ENCODE peak calls at places on chromosomes 5 and 9, in nine cellular contexts. H is IMR-90; D is mammary epithelial cell; R is epithelial cell of prostate; V is Peyer's patch; M is tibial nerve; U is aorta; X is CD8-positive, alpha-beta T cell; K is astrocyte. B is an unnamed sample.
A peak's percentile ranks its signal among the peaks of the same experiment; 100 is the strongest.

GRCh38 chr9:133148351-133149129 is 15.2 kb downstream of the GBGT1 start:
- DNase-seq in V (peak; percentile 67), D (peak; percentile 64), U (peak; percentile 77), R (no peak), H (peak; percentile 38), M (no peak), X (peak; percentile 79), K (no peak), B (peak; percentile 71)

GRCh38 chr5:57243286-57244137 is 69.7 kb downstream of the GPBP1 start:
- DNase-seq in M (no peak), R (no peak), U (no peak), X (no peak), H (no peak), K (no peak), V (no peak), D (no peak), B (no peak)

GRCh38 chr5:36878421-36879088 is 2.0 kb downstream of the NIPBL start:
- DNase-seq in U (no peak), K (peak; percentile 59), H (peak; percentile 57), M (no peak), D (peak; percentile 56), V (no peak), X (no peak), R (no peak), B (peak; percentile 46)

GRCh38 chr9:19020886-19021285 is 12.1 kb downstream of the SAXO1 start:
- DNase-seq in X (no peak), U (no peak), R (no peak), D (no peak), V (no peak), H (no peak), M (no peak), K (no peak), B (no peak)

GRCh38 chr5:108521841-108522506 is 140.1 kb upstream of the FBXL17 start:
- DNase-seq in H (peak; percentile 72), K (peak; percentile 25), M (no peak), X (no peak), U (no peak), V (no peak), D (peak; percentile 48), R (no peak), B (peak; percentile 61)

GRCh38 chr5:72884911-72885310 is 68.5 kb downstream of the TNPO1 start:
- DNase-seq in U (no peak), D (no peak), R (no peak), H (no peak), M (no peak), V (no peak), X (no peak), K (no peak), B (no peak)

GRCh38 chr9:126522957-126523356 is 90.8 kb upstream of the LMX1B start:
- DNase-seq in V (no peak), X (no peak), H (no peak), U (no peak), D (no peak), R (no peak), M (no peak), K (no peak), B (no peak)

GRCh38 chr5:10291736-10292135 is 16.0 kb downstream of the CMBL start:
- DNase-seq in H (no peak), V (no peak), M (no peak), R (no peak), X (no peak), U (no peak), K (no peak), D (no peak), B (no peak)

GRCh38 chr5:16935271-16936149 is 578 bp downstream of the MYO10 start:
- DNase-seq in R (peak; percentile 57), V (no peak), D (peak; percentile 90), X (no peak), M (peak; percentile 21), H (no peak), K (no peak), U (peak; percentile 69), B (peak; percentile 89)

GRCh38 chr5:34849253-34849652 is 10.3 kb downstream of the TTC23L start:
- DNase-seq in U (no peak), X (no peak), V (no peak), K (no peak), D (no peak), M (no peak), H (no peak), R (no peak), B (no peak)

GRCh38 chr5:109706065-109706464 is 16.3 kb downstream of the MAN2A1 start:
- DNase-seq in H (no peak), X (no peak), R (no peak), K (no peak), V (no peak), M (no peak), D (no peak), U (no peak), B (no peak)

GRCh38 chr5:43711496-43711895 is 108.5 kb downstream of the NNT start:
- DNase-seq in K (peak; percentile 66), H (peak; percentile 47), U (no peak), V (no peak), D (peak; percentile 5), R (no peak), M (no peak), X (no peak), B (peak; percentile 31)

GRCh38 chr9:106581973-106582372 is 281.0 kb upstream of the ZNF462 start:
- DNase-seq in H (no peak), M (no peak), K (no peak), X (no peak), R (no peak), D (no peak), U (no peak), V (no peak), B (no peak)

GRCh38 chr5:60842859-60843692 is 993 bp downstream of the ELOVL7 start:
- DNase-seq in K (no peak), U (no peak), R (no peak), H (no peak), D (peak; percentile 58), V (no peak), M (no peak), X (no peak), B (peak; percentile 51)

GRCh38 chr5:145243016-145243415 is 592.1 kb downstream of the PRELID2 start:
- DNase-seq in V (no peak), H (no peak), K (no peak), R (no peak), D (no peak), U (no peak), M (no peak), X (no peak), B (no peak)

GRCh38 chr5:73067213-73067612 is 53.2 kb upstream of the TMEM171 start:
- DNase-seq in R (no peak), K (peak; percentile 10), D (peak; percentile 3), X (no peak), H (peak; percentile 11), U (no peak), V (no peak), M (no peak), B (no peak)

GRCh38 chr5:121987685-121988073 is 25.9 kb downstream of the SRFBP1 start:
- DNase-seq in H (peak; percentile 63), U (no peak), X (no peak), D (no peak), K (no peak), R (no peak), V (no peak), M (no peak), B (no peak)
- H3K27ac ChIP-seq in H (no peak overlapping the region), U (no peak overlapping the region), X (no peak overlapping the region), D (no peak overlapping the region), K (no peak overlapping the region), R (no peak overlapping the region), V (no peak overlapping the region), M (no peak overlapping the region), B (no peak overlapping the region)

GRCh38 chr9:97553141-97553540 is 51.7 kb downstream of the TMOD1 start:
- DNase-seq in D (no peak), H (no peak), R (no peak), U (no peak), V (no peak), X (no peak), M (no peak), K (no peak), B (no peak)

GRCh38 chr9:97556036-97556720 is 54.7 kb downstream of the TMOD1 start:
- DNase-seq in V (no peak), H (no peak), D (no peak), U (no peak), R (no peak), K (no peak), M (no peak), X (no peak), B (no peak)

GRCh38 chr9:97553841-97554240 is 52.4 kb downstream of the TMOD1 start:
- DNase-seq in U (no peak), V (no peak), D (no peak), K (no peak), H (no peak), M (no peak), X (no peak), R (no peak), B (no peak)

GRCh38 chr9:97555164-97555563 is 53.7 kb downstream of the TMOD1 start:
- DNase-seq in D (no peak), H (peak; percentile 13), V (no peak), K (peak; percentile 7), X (no peak), M (peak; percentile 74), R (no peak), U (peak; percentile 82), B (no peak)

DNA sequence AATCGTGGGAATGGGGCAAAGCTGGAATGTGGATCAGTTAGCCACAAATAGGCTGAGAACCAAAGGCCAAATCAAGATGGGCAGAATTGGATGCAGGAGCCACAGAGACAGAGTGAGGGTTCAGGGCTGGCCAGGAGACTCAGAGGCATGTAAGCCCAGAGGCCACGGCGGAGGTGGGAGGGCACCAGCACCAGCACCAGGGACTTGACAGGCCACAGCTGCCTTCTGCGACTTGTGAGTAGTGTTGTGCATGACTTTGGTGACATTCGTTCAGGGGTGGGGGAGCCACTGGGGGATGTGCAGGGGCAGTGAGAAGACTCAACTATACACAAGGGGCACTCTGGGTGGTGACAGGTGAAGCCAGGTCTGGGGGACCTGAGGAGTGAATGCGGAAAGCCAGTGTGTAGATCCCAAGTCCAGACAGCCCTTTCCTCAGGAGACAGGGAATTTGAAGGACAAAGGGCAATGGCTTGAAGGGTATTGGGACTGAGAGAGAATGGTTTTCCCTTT is 53.2 kb downstream of the TMOD1 start:
- DNase-seq in R (no peak), V (no peak), K (no peak), M (no peak), D (no peak), X (no peak), U (no peak), H (no peak), B (no peak)
- H3K27ac ChIP-seq in R (no peak overlapping the region), V (no peak overlapping the region), K (no peak overlapping the region), M (peak overlapping the region; percentile 67), D (no peak overlapping the region), X (no peak overlapping the region), U (peak overlapping the region; percentile 38), H (no peak overlapping the region), B (no peak overlapping the region)

GRCh38 chr5:173316463-173317020 is 11.7 kb downstream of the STC2 start:
- DNase-seq in V (no peak), X (no peak), M (no peak), K (no peak), U (no peak), H (no peak), R (no peak), D (no peak), B (no peak)
- H3K27ac ChIP-seq in V (no peak overlapping the region), X (no peak overlapping the region), M (no peak overlapping the region), K (peak overlapping the region; percentile 42), U (no peak overlapping the region), H (peak overlapping the region; percentile 59), R (peak overlapping the region; percentile 34), D (no peak overlapping the region), B (no peak overlapping the region)

DNA sequence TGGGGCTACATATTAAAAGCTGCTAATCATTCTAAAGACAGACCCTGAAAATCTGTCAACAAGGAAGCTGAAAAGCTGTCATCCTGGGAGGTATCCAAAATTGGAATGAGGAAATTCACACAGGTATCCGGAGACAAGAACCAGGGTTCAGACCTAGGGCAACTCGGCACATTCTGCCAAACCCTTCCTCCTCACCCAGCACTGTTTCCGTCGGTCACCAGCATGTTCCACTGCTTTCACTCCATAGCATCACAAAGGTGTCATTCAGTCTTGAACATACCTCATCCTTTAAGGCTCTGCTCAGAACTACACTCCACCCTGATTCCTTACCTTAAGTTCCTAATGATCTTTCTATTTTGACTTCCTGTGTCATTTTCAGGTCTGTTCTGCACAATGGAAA is 153.1 kb upstream of the RASA1 start:
- DNase-seq in H (no peak), V (no peak), K (no peak), R (no peak), D (no peak), X (no peak), U (no peak), M (no peak), B (no peak)
- H3K27ac ChIP-seq in H (no peak overlapping the region), V (no peak overlapping the region), K (peak overlapping the region; percentile 87), R (peak overlapping the region; percentile 100), D (peak overlapping the region; percentile 90), X (no peak overlapping the region), U (no peak overlapping the region), M (no peak overlapping the region), B (no peak overlapping the region)